ENCODE peak calls at places on chromosomes 12 and 14, in seven cellular contexts. Q is GM20000, F is A673, J is psoas muscle, P is activated B cell treated with CpG ODN at 0.5 μM for 24 hours, X is OCI-LY7, C is A549. G is an unnamed sample.

GRCh38 chr12:633731-634130 is 29.5 kb downstream of the NINJ2 start:
- DNase-seq in Q (no peak), F (no peak), J (no peak), P (no peak), X (no peak), C (no peak), G (no peak)

GRCh38 chr14:53599221-53599945 is 357.2 kb downstream of the BMP4 start:
- DNase-seq in Q (no peak), F (no peak), J (no peak), P (no peak), X (no peak), C (no peak), G (no peak)

GRCh38 chr12:120183211-120183631 is 11.3 kb downstream of the GCN1 start:
- DNase-seq in Q (no peak), F (peak; percentile 35), J (no peak), P (no peak), X (no peak), C (no peak), G (no peak)

GRCh38 chr12:83017001-83017400 is 330.3 kb downstream of the TMTC2 start:
- DNase-seq in Q (no peak), F (no peak), J (no peak), P (no peak), X (no peak), C (no peak), G (no peak)

GRCh38 chr12:71472441-71472911 is 32.9 kb downstream of the LGR5 start:
- DNase-seq in Q (no peak), F (no peak), J (no peak), P (no peak), X (no peak), C (no peak), G (no peak)

GRCh38 chr14:37580146-37580545 is 14.9 kb downstream of the FOXA1 start:
- DNase-seq in Q (no peak), F (no peak), J (no peak), P (no peak), X (no peak), C (no peak), G (no peak)

GRCh38 chr12:129550353-129550752 is 353.5 kb downstream of the TMEM132D start:
- DNase-seq in Q (no peak), F (no peak), J (no peak), P (no peak), X (no peak), C (no peak), G (no peak)

GRCh38 chr12:92028039-92028709 is 117.5 kb downstream of the BTG1 start:
- DNase-seq in Q (no peak), F (peak; percentile 23), J (no peak), P (no peak), X (no peak), C (no peak), G (no peak)

GRCh38 chr14:105168979-105169507 is 467 bp upstream of the JAG2 start:
- DNase-seq in Q (no peak), F (peak; percentile 77), J (no peak), P (no peak), X (peak; percentile 55), C (peak; percentile 68), G (peak; percentile 62)

GRCh38 chr12:80702889-80703605 is 4.4 kb upstream of the MYF6 start:
- DNase-seq in Q (no peak), F (no peak), J (no peak), P (no peak), X (peak; percentile 3), C (no peak), G (no peak)

GRCh38 chr14:44846232-44846824 is 115.4 kb downstream of the KLHL28 start:
- DNase-seq in Q (peak; percentile 49), F (peak; percentile 71), J (no peak), P (no peak), X (peak; percentile 58), C (peak; percentile 44), G (peak; percentile 4)

GRCh38 chr12:104533134-104533533 is 76.4 kb downstream of the CHST11 start:
- DNase-seq in Q (no peak), F (no peak), J (no peak), P (no peak), X (no peak), C (no peak), G (no peak)

GRCh38 chr14:37406095-37406494 is 189.0 kb downstream of the FOXA1 start:
- DNase-seq in Q (no peak), F (no peak), J (no peak), P (no peak), X (no peak), C (no peak), G (no peak)

GRCh38 chr14:26401170-26401968 is 196.5 kb downstream of the NOVA1 start:
- DNase-seq in Q (no peak), F (no peak), J (no peak), P (no peak), X (no peak), C (no peak), G (no peak)

GRCh38 chr12:112446008-112446725 is 27.4 kb downstream of the PTPN11 start:
- DNase-seq in Q (no peak), F (no peak), J (no peak), P (no peak), X (no peak), C (no peak), G (no peak)

GRCh38 chr14:56490379-56490778 is 89.2 kb upstream of the TMEM260 start:
- DNase-seq in Q (peak; percentile 25), F (peak; percentile 77), J (no peak), P (no peak), X (peak; percentile 56), C (peak; percentile 40), G (no peak)

GRCh38 chr14:100621806-100622205 is 34.6 kb upstream of the BEGAIN start:
- DNase-seq in Q (no peak), F (peak; percentile 54), J (no peak), P (no peak), X (peak; percentile 8), C (peak; percentile 33), G (no peak)

GRCh38 chr12:49549735-49550710 is 11.2 kb downstream of the KCNH3 start:
- DNase-seq in Q (no peak), F (no peak), J (no peak), P (no peak), X (peak; percentile 32), C (no peak), G (no peak)

GRCh38 chr12:105721915-105722314 is 391.4 kb downstream of the C12orf75 start:
- DNase-seq in Q (no peak), F (no peak), J (no peak), P (no peak), X (no peak), C (no peak), G (no peak)

GRCh38 chr12:28536088-28536487 is 345.8 kb downstream of the CCDC91 start:
- DNase-seq in Q (no peak), F (no peak), J (no peak), P (no peak), X (no peak), C (no peak), G (no peak)

GRCh38 chr14:69013943-69014782 is 35.1 kb upstream of the ACTN1 start:
- DNase-seq in Q (no peak), F (peak; percentile 32), J (peak; percentile 65), P (no peak), X (no peak), C (peak; percentile 86), G (no peak)

GRCh38 chr12:45324391-45324790 is 108.5 kb downstream of the ANO6 start:
- DNase-seq in Q (no peak), F (no peak), J (no peak), P (no peak), X (no peak), C (no peak), G (no peak)

GRCh38 chr14:34462132-34462893 is at the start of gene SPTSSA:
- DNase-seq in Q (peak; percentile 99), F (peak; percentile 94), J (peak; percentile 96), P (peak; percentile 84), X (peak; percentile 92), C (peak; percentile 88), G (peak; percentile 91)

GRCh38 chr14:34460841-34461240 is 1.2 kb downstream of the SPTSSA start:
- DNase-seq in Q (no peak), F (no peak), J (no peak), P (no peak), X (no peak), C (no peak), G (no peak)

GRCh38 chr14:34460295-34460694 is 1.7 kb downstream of the SPTSSA start:
- DNase-seq in Q (no peak), F (no peak), J (no peak), P (no peak), X (no peak), C (no peak), G (no peak)

GRCh38 chr14:34463598-34463961 is 1.5 kb upstream of the SPTSSA start:
- DNase-seq in Q (no peak), F (no peak), J (no peak), P (no peak), X (no peak), C (no peak), G (no peak)

GRCh38 chr14:34461334-34462131 is 507 bp downstream of the SPTSSA start:
- DNase-seq in Q (no peak), F (peak; percentile 49), J (peak; percentile 70), P (no peak), X (peak; percentile 11), C (peak; percentile 73), G (peak; percentile 33)
- TF ChIP-seq CTCF in Q (no peak), F (no peak), J (no peak), P (no peak), X (no peak), C (no peak), G (no peak)

GRCh38 chr14:24394275-24394674 is 4.5 kb upstream of the NYNRIN start:
- DNase-seq in Q (no peak), F (peak; percentile 23), J (no peak), P (no peak), X (peak; percentile 14), C (peak; percentile 14), G (no peak)
- TF ChIP-seq CTCF in Q (no peak), F (no peak), J (no peak), P (no peak), X (peak; percentile 30), C (no peak), G (no peak)

GRCh38 chr12:78284417-78284816 is 453.7 kb downstream of the NAV3 start:
- DNase-seq in Q (no peak), F (no peak), J (no peak), P (no peak), X (no peak), C (no peak), G (no peak)

GRCh38 chr12:78278706-78279105 is 448.0 kb downstream of the NAV3 start:
- DNase-seq in Q (no peak), F (no peak), J (no peak), P (no peak), X (no peak), C (no peak), G (no peak)

GRCh38 chr12:78275886-78276285 is 445.2 kb downstream of the NAV3 start:
- DNase-seq in Q (no peak), F (no peak), J (no peak), P (no peak), X (no peak), C (no peak), G (no peak)

DNA sequence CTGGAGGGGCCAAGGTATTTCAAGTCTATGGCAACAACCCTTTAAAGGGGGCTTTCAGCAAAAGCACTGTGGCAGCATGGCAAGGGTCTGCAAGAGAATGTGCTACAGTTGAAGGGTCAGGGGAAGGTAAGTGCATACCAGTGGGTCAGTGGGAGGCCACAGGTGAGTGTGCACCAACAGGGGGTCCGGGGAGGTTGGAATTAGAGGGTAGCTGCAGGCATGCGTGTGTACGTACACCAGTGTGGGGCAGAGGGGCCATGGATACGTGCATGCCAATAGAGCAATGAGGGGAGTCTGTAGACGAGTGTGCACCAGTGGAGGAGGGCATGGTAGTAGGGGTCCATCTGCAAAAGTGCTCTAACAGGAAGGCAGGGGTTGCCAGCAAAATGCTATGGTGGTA is 448.9 kb downstream of the NAV3 start:
- DNase-seq in Q (no peak), F (no peak), J (no peak), P (no peak), X (no peak), C (no peak), G (no peak)
- TF ChIP-seq CTCF in Q (no peak), F (no peak), J (no peak), P (no peak), X (no peak), C (no peak), G (no peak)

GRCh38 chr12:3533703-3534386 is 42.8 kb downstream of the PRMT8 start:
- DNase-seq in Q (no peak), F (peak; percentile 20), J (peak; percentile 78), P (no peak), X (no peak), C (no peak), G (no peak)
- TF ChIP-seq CTCF in Q (no peak), F (no peak), J (peak; percentile 13), P (no peak), X (no peak), C (no peak), G (no peak)

G was measured in activated CD8-positive, alpha-beta T cell treated with anti-CD3 and anti-CD28 coated beads for 36 hours.